ENCODE peak calls at places on chromosomes 6 and 20, in four cellular contexts. One of them, this sample, is unnamed.
A peak's percentile ranks its signal among the peaks of the same experiment; 100 is the strongest.

GRCh38 chr6:22248513-22249308 is 48.1 kb downstream of the PRL start:
- DNase-seq in CD4-positive, CD25-positive, alpha-beta regulatory T cell: no peak
- DNase-seq in endodermal cell: no peak
- DNase-seq in CD8-positive, alpha-beta T cell: no peak
- DNase-seq in this sample: no peak

GRCh38 chr6:80642452-80642851 is 536.0 kb downstream of the BCKDHB start:
- DNase-seq in CD4-positive, CD25-positive, alpha-beta regulatory T cell: no peak
- DNase-seq in CD8-positive, alpha-beta T cell: no peak
- DNase-seq in endodermal cell: no peak
- DNase-seq in this sample: no peak

GRCh38 chr6:21163110-21163837 is 430.3 kb upstream of the SOX4 start:
- DNase-seq in CD8-positive, alpha-beta T cell: no peak
- DNase-seq in endodermal cell: no peak
- DNase-seq in CD4-positive, CD25-positive, alpha-beta regulatory T cell: no peak
- DNase-seq in this sample: no peak

GRCh38 chr6:150016324-150017185 is 8.8 kb downstream of the RAET1L start:
- DNase-seq in CD4-positive, CD25-positive, alpha-beta regulatory T cell: peak; percentile 52
- DNase-seq in endodermal cell: peak; percentile 71
- DNase-seq in CD8-positive, alpha-beta T cell: peak; percentile 39
- DNase-seq in this sample: peak; percentile 60

GRCh38 chr6:11258260-11259237 is 26.1 kb upstream of the NEDD9 start:
- DNase-seq in endodermal cell: peak; percentile 75
- DNase-seq in CD8-positive, alpha-beta T cell: no peak
- DNase-seq in CD4-positive, CD25-positive, alpha-beta regulatory T cell: no peak
- DNase-seq in this sample: peak; percentile 63

GRCh38 chr6:158095031-158095430 is 73.0 kb downstream of the SERAC1 start:
- DNase-seq in CD4-positive, CD25-positive, alpha-beta regulatory T cell: no peak
- DNase-seq in endodermal cell: no peak
- DNase-seq in CD8-positive, alpha-beta T cell: no peak
- DNase-seq in this sample: no peak

GRCh38 chr20:41038149-41038877 is 9.7 kb downstream of the TOP1 start:
- DNase-seq in CD4-positive, CD25-positive, alpha-beta regulatory T cell: no peak
- DNase-seq in endodermal cell: no peak
- DNase-seq in CD8-positive, alpha-beta T cell: no peak
- DNase-seq in this sample: no peak

GRCh38 chr6:13554929-13555333 is 19.5 kb upstream of the SIRT5 start:
- DNase-seq in CD8-positive, alpha-beta T cell: no peak
- DNase-seq in CD4-positive, CD25-positive, alpha-beta regulatory T cell: no peak
- DNase-seq in endodermal cell: peak; percentile 90
- DNase-seq in this sample: no peak

GRCh38 chr20:49635171-49635570 is 67.2 kb upstream of the PTGIS start:
- DNase-seq in CD4-positive, CD25-positive, alpha-beta regulatory T cell: no peak
- DNase-seq in CD8-positive, alpha-beta T cell: no peak
- DNase-seq in endodermal cell: no peak
- DNase-seq in this sample: no peak

GRCh38 chr20:49633023-49633422 is 65.1 kb upstream of the PTGIS start:
- DNase-seq in CD4-positive, CD25-positive, alpha-beta regulatory T cell: no peak
- DNase-seq in endodermal cell: no peak
- DNase-seq in CD8-positive, alpha-beta T cell: no peak
- DNase-seq in this sample: no peak

GRCh38 chr20:49634116-49634515 is 66.2 kb upstream of the PTGIS start:
- DNase-seq in CD4-positive, CD25-positive, alpha-beta regulatory T cell: no peak
- DNase-seq in endodermal cell: no peak
- DNase-seq in CD8-positive, alpha-beta T cell: no peak
- DNase-seq in this sample: no peak

GRCh38 chr20:49631856-49632418 is 64.0 kb upstream of the PTGIS start:
- DNase-seq in CD4-positive, CD25-positive, alpha-beta regulatory T cell: no peak
- DNase-seq in CD8-positive, alpha-beta T cell: no peak
- DNase-seq in endodermal cell: no peak
- DNase-seq in this sample: no peak

DNA sequence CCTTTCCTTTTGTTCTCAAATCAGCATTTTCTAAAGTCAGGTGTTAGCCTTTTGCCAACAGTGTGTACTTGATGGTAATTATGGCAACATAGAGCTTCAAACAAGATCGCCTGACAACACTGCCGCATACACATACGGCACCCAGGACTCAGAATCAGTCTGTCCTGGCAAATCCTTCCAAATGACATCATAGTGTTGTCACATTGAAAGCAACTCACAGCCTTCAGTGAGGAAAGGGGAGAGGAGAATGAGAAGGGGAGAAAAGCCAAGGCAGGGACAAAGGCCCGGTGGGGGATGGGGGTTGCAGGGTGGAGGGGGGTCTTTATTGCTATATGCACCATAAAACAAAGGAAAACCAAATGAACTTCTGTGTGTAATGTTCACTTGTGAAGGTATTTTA is 65.7 kb upstream of the PTGIS start:
- DNase-seq in endodermal cell: no peak
- DNase-seq in CD8-positive, alpha-beta T cell: no peak
- DNase-seq in CD4-positive, CD25-positive, alpha-beta regulatory T cell: no peak
- DNase-seq in this sample: no peak
- H3K4me3 ChIP-seq in endodermal cell: no peak overlapping the region
- H3K4me3 ChIP-seq in CD8-positive, alpha-beta T cell: no peak overlapping the region
- H3K4me3 ChIP-seq in CD4-positive, CD25-positive, alpha-beta regulatory T cell: no peak overlapping the region
- H3K4me3 ChIP-seq in this sample: no peak overlapping the region

GRCh38 chr6:168035098-168035660 is 37.7 kb downstream of the KIF25 start:
- DNase-seq in CD8-positive, alpha-beta T cell: no peak
- DNase-seq in CD4-positive, CD25-positive, alpha-beta regulatory T cell: no peak
- DNase-seq in endodermal cell: peak; percentile 85
- DNase-seq in this sample: no peak

GRCh38 chr6:168034537-168034936 is 37.1 kb downstream of the KIF25 start:
- DNase-seq in CD8-positive, alpha-beta T cell: no peak
- DNase-seq in endodermal cell: no peak
- DNase-seq in CD4-positive, CD25-positive, alpha-beta regulatory T cell: no peak
- DNase-seq in this sample: no peak

GRCh38 chr6:168037856-168038255 is 40.4 kb downstream of the KIF25 start:
- DNase-seq in CD8-positive, alpha-beta T cell: no peak
- DNase-seq in CD4-positive, CD25-positive, alpha-beta regulatory T cell: no peak
- DNase-seq in endodermal cell: no peak
- DNase-seq in this sample: no peak

GRCh38 chr6:168037242-168037641 is 39.8 kb downstream of the KIF25 start:
- DNase-seq in CD8-positive, alpha-beta T cell: no peak
- DNase-seq in endodermal cell: no peak
- DNase-seq in CD4-positive, CD25-positive, alpha-beta regulatory T cell: no peak
- DNase-seq in this sample: no peak

GRCh38 chr6:168035661-168036616 is 38.5 kb downstream of the KIF25 start:
- DNase-seq in CD4-positive, CD25-positive, alpha-beta regulatory T cell: no peak
- DNase-seq in CD8-positive, alpha-beta T cell: no peak
- DNase-seq in endodermal cell: no peak
- DNase-seq in this sample: no peak
- H3K4me1 ChIP-seq in CD4-positive, CD25-positive, alpha-beta regulatory T cell: no peaks in the 10 kb centered on the region
- H3K4me1 ChIP-seq in CD8-positive, alpha-beta T cell: no peaks in the 10 kb centered on the region
- H3K4me1 ChIP-seq in endodermal cell: no peaks in the 10 kb centered on the region
- H3K4me1 ChIP-seq in this sample: no peaks in the 10 kb centered on the region

GRCh38 chr20:63055575-63056235 is 48.9 kb upstream of the BHLHE23 start:
- DNase-seq in CD8-positive, alpha-beta T cell: no peak
- DNase-seq in CD4-positive, CD25-positive, alpha-beta regulatory T cell: no peak
- DNase-seq in endodermal cell: peak; percentile 40
- DNase-seq in this sample: no peak
- H3K27me3 ChIP-seq in CD8-positive, alpha-beta T cell: peaks cover 3% of the 10 kb centered on the region
- H3K27me3 ChIP-seq in CD4-positive, CD25-positive, alpha-beta regulatory T cell: no peaks in the 10 kb centered on the region
- H3K27me3 ChIP-seq in endodermal cell: peaks cover 10% of the 10 kb centered on the region
- H3K27me3 ChIP-seq in this sample: no peaks in the 10 kb centered on the region

GRCh38 chr6:148523551-148523950 is 180.9 kb downstream of the SASH1 start:
- DNase-seq in endodermal cell: no peak
- DNase-seq in CD8-positive, alpha-beta T cell: no peak
- DNase-seq in CD4-positive, CD25-positive, alpha-beta regulatory T cell: no peak
- DNase-seq in this sample: no peak

GRCh38 chr6:148523051-148523450 is 180.4 kb downstream of the SASH1 start:
- DNase-seq in CD4-positive, CD25-positive, alpha-beta regulatory T cell: no peak
- DNase-seq in endodermal cell: no peak
- DNase-seq in CD8-positive, alpha-beta T cell: no peak
- DNase-seq in this sample: no peak

GRCh38 chr6:148525453-148525852 is 182.8 kb downstream of the SASH1 start:
- DNase-seq in CD4-positive, CD25-positive, alpha-beta regulatory T cell: no peak
- DNase-seq in endodermal cell: no peak
- DNase-seq in CD8-positive, alpha-beta T cell: no peak
- DNase-seq in this sample: no peak

GRCh38 chr6:148524976-148525375 is 182.3 kb downstream of the SASH1 start:
- DNase-seq in CD8-positive, alpha-beta T cell: no peak
- DNase-seq in CD4-positive, CD25-positive, alpha-beta regulatory T cell: no peak
- DNase-seq in endodermal cell: no peak
- DNase-seq in this sample: no peak

GRCh38 chr6:148524509-148524908 is 181.9 kb downstream of the SASH1 start:
- DNase-seq in CD4-positive, CD25-positive, alpha-beta regulatory T cell: no peak
- DNase-seq in CD8-positive, alpha-beta T cell: no peak
- DNase-seq in endodermal cell: no peak
- DNase-seq in this sample: no peak
- H3K4me3 ChIP-seq in CD4-positive, CD25-positive, alpha-beta regulatory T cell: no peak overlapping the region
- H3K4me3 ChIP-seq in CD8-positive, alpha-beta T cell: no peak overlapping the region
- H3K4me3 ChIP-seq in endodermal cell: no peak overlapping the region
- H3K4me3 ChIP-seq in this sample: no peak overlapping the region

GRCh38 chr6:163352966-163353365 is 61.6 kb upstream of the QKI start:
- DNase-seq in CD4-positive, CD25-positive, alpha-beta regulatory T cell: no peak
- DNase-seq in CD8-positive, alpha-beta T cell: no peak
- DNase-seq in endodermal cell: no peak
- DNase-seq in this sample: no peak
- H3K4me1 ChIP-seq in CD4-positive, CD25-positive, alpha-beta regulatory T cell: no peaks in the 10 kb centered on the region
- H3K4me1 ChIP-seq in CD8-positive, alpha-beta T cell: no peaks in the 10 kb centered on the region
- H3K4me1 ChIP-seq in endodermal cell: no peaks in the 10 kb centered on the region
- H3K4me1 ChIP-seq in this sample: no peaks in the 10 kb centered on the region